ENCODE peak calls at places on chromosomes 5 and 9, in five cellular contexts. G, Q, E, H and O are unnamed samples.

GRCh38 chr5:180595381-180596114 is 4.2 kb upstream of the SCGB3A1 start:
- DNase-seq in G (no peak), Q (no peak), E (no peak), H (no peak), O (no peak)

GRCh38 chr5:59562756-59563389 is 330.7 kb downstream of the PDE4D start:
- DNase-seq in G (peak), Q (peak), E (peak), H (peak), O (peak)

GRCh38 chr5:35129276-35129675 is 81.5 kb upstream of the AGXT2 start:
- DNase-seq in G (no peak), Q (no peak), E (peak), H (peak), O (no peak)

GRCh38 chr5:134609232-134609851 is 23.3 kb downstream of the SAR1B start:
- DNase-seq in G (no peak), Q (no peak), E (no peak), H (peak), O (no peak)

GRCh38 chr5:132773601-132774355 is 3.3 kb downstream of the SEPTIN8 start:
- DNase-seq in G (no peak), Q (no peak), E (no peak), H (no peak), O (no peak)

GRCh38 chr9:73200694-73201432 is 49.2 kb downstream of the ANXA1 start:
- DNase-seq in G (no peak), Q (no peak), E (no peak), H (peak), O (no peak)

GRCh38 chr5:151424892-151425523 is 22.4 kb upstream of the SLC36A1 start:
- DNase-seq in G (no peak), Q (no peak), E (no peak), H (no peak), O (no peak)

GRCh38 chr5:23367863-23368262 is 139.5 kb upstream of the PRDM9 start:
- DNase-seq in G (no peak), Q (no peak), E (no peak), H (peak), O (no peak)

GRCh38 chr5:32876791-32877190 is 165.7 kb downstream of the NPR3 start:
- DNase-seq in G (no peak), Q (no peak), E (no peak), H (no peak), O (no peak)

GRCh38 chr5:170542691-170543275 is 39.0 kb downstream of the KCNIP1 start:
- DNase-seq in G (no peak), Q (no peak), E (no peak), H (no peak), O (no peak)

GRCh38 chr5:78985407-78986223 is 505 bp upstream of the ARSB start:
- DNase-seq in G (peak), Q (no peak), E (peak), H (peak), O (peak)

GRCh38 chr9:16368425-16369087 is 501.9 kb downstream of the BNC2 start:
- DNase-seq in G (no peak), Q (no peak), E (no peak), H (no peak), O (no peak)

GRCh38 chr9:90459321-90459720 is 183.3 kb downstream of the DIRAS2 start:
- DNase-seq in G (no peak), Q (no peak), E (no peak), H (no peak), O (no peak)

GRCh38 chr9:114001410-114001685 is 76.8 kb downstream of the AMBP start:
- DNase-seq in G (no peak), Q (no peak), E (no peak), H (no peak), O (no peak)

GRCh38 chr9:97857603-97858392 is 4.8 kb downstream of the FOXE1 start:
- DNase-seq in G (no peak), Q (no peak), E (no peak), H (no peak), O (no peak)

GRCh38 chr5:180034564-180034963 is 37.0 kb downstream of the RNF130 start:
- DNase-seq in G (no peak), Q (no peak), E (peak), H (peak), O (no peak)

GRCh38 chr5:79753863-79754645 is 64.4 kb downstream of the CMYA5 start:
- DNase-seq in G (no peak), Q (no peak), E (no peak), H (no peak), O (no peak)

GRCh38 chr9:68668127-68668526 is 36.9 kb upstream of the PIP5K1B start:
- DNase-seq in G (no peak), Q (no peak), E (no peak), H (no peak), O (no peak)

GRCh38 chr9:125763373-125763772 is 16.2 kb downstream of the PBX3 start:
- DNase-seq in G (no peak), Q (no peak), E (no peak), H (peak), O (no peak)

GRCh38 chr5:114448496-114448895 is 86.6 kb downstream of the KCNN2 start:
- DNase-seq in G (no peak), Q (no peak), E (no peak), H (no peak), O (no peak)

GRCh38 chr9:95368377-95369160 is 51.1 kb upstream of the FANCC start:
- DNase-seq in G (no peak), Q (no peak), E (no peak), H (no peak), O (no peak)

GRCh38 chr9:136433043-136433715 is 6.5 kb downstream of the INPP5E start:
- DNase-seq in G (no peak), Q (no peak), E (no peak), H (no peak), O (no peak)

GRCh38 chr5:74765201-74765600 is 1.7 kb downstream of the GFM2 start:
- DNase-seq in G (no peak), Q (peak), E (no peak), H (no peak), O (no peak)

GRCh38 chr9:15423328-15423985 is 781 bp downstream of the SNAPC3 start:
- DNase-seq in G (no peak), Q (no peak), E (peak), H (peak), O (no peak)